ENCODE peak calls at places on chromosomes 7 and 10, in four cellular contexts. X is skeletal muscle cell, W is mammary epithelial cell, B is left ventricle myocardium inferior. T is an unnamed sample.

GRCh38 chr10:14798631-14799030 is 23.9 kb upstream of the FAM107B start:
- DNase-seq in W (no peak), B (no peak), X (no peak), T (no peak)

GRCh38 chr7:4882169-4882741 is 1.3 kb downstream of the RADIL start:
- DNase-seq in B (peak), W (no peak), X (peak), T (no peak)

GRCh38 chr10:96089116-96089515 is 41.0 kb upstream of the ZNF518A start:
- DNase-seq in B (no peak), W (no peak), X (no peak), T (no peak)

GRCh38 chr10:104273899-104274575 is 5.1 kb downstream of the GSTO2 start:
- DNase-seq in X (no peak), W (no peak), B (no peak), T (no peak)

GRCh38 chr7:73976761-73977625 is 51.0 kb upstream of the ELN start:
- DNase-seq in X (peak), B (no peak), W (no peak), T (no peak)

GRCh38 chr7:80150621-80151273 is 16.1 kb downstream of the GNAI1 start:
- DNase-seq in W (peak), X (no peak), B (no peak), T (no peak)

GRCh38 chr7:157462840-157463239 is 126.0 kb downstream of the DNAJB6 start:
- DNase-seq in B (peak), X (no peak), W (no peak), T (no peak)

GRCh38 chr10:1199897-1200721 is 143.9 kb downstream of the WDR37 start:
- DNase-seq in B (no peak), X (no peak), W (no peak), T (no peak)

GRCh38 chr7:106812027-106812643 is 52.9 kb upstream of the PIK3CG start:
- DNase-seq in W (no peak), B (peak), X (no peak), T (no peak)

GRCh38 chr10:123859651-123860045 is 32.0 kb downstream of the CPXM2 start:
- DNase-seq in W (no peak), B (no peak), X (no peak), T (no peak)

GRCh38 chr7:5234852-5235831 is 45.1 kb downstream of the WIPI2 start:
- DNase-seq in X (no peak), B (no peak), W (peak), T (no peak)

GRCh38 chr10:95519132-95519487 is 42.1 kb downstream of the SORBS1 start:
- DNase-seq in X (no peak), B (peak), W (no peak), T (no peak)

GRCh38 chr10:21083861-21084260 is 186.8 kb upstream of the NEBL start:
- DNase-seq in B (no peak), X (peak), W (peak), T (no peak)

GRCh38 chr7:91496251-91496820 is 232.1 kb downstream of the FZD1 start:
- DNase-seq in X (no peak), W (no peak), B (no peak), T (no peak)

GRCh38 chr10:1152386-1153252 is 96.4 kb downstream of the WDR37 start:
- DNase-seq in X (no peak), B (no peak), W (no peak), T (no peak)

GRCh38 chr10:44465430-44466115 is 80.7 kb upstream of the CXCL12 start:
- DNase-seq in X (no peak), W (no peak), B (no peak), T (no peak)

GRCh38 chr10:23675588-23675987 is 236.7 kb downstream of the OTUD1 start:
- DNase-seq in B (no peak), X (no peak), W (no peak), T (no peak)

GRCh38 chr7:28984631-28985030 is 26.5 kb upstream of the TRIL start:
- DNase-seq in X (peak), B (peak), W (peak), T (peak)

GRCh38 chr7:148337995-148338747 is 252.4 kb upstream of the C7orf33 start:
- DNase-seq in W (no peak), X (no peak), B (no peak), T (no peak)

GRCh38 chr10:73591935-73592699 is 975 bp upstream of the USP54 start:
- DNase-seq in X (no peak), W (peak), B (peak), T (no peak)

GRCh38 chr10:68795886-68796532 is 31.3 kb upstream of the STOX1 start:
- DNase-seq in X (no peak), W (peak), B (no peak), T (no peak)

GRCh38 chr7:1085910-1086421 is 1.9 kb upstream of the GPER1 start:
- DNase-seq in W (no peak), B (no peak), X (no peak), T (no peak)

GRCh38 chr7:1087462-1087809 is 477 bp upstream of the GPER1 start:
- DNase-seq in W (no peak), X (no peak), B (no peak), T (no peak)

GRCh38 chr7:1086588-1087461 is 1.1 kb upstream of the GPER1 start:
- DNase-seq in W (peak), X (no peak), B (peak), T (no peak)

GRCh38 chr7:1090236-1090635 is 2.3 kb downstream of the GPER1 start:
- DNase-seq in W (no peak), B (no peak), X (no peak), T (no peak)

GRCh38 chr7:1087952-1088920 is at the start of gene GPER1:
- DNase-seq in X (no peak), B (peak), W (no peak), T (no peak)
- H3K4me3 ChIP-seq in X (peak), B (peak), W (peak), T (peak)

GRCh38 chr7:155453296-155454182 is 4.4 kb upstream of the EN2 start:
- DNase-seq in X (no peak), B (no peak), W (no peak), T (no peak)
- H3K4me3 ChIP-seq in X (no peak), B (peak), W (no peak), T (no peak)

DNA sequence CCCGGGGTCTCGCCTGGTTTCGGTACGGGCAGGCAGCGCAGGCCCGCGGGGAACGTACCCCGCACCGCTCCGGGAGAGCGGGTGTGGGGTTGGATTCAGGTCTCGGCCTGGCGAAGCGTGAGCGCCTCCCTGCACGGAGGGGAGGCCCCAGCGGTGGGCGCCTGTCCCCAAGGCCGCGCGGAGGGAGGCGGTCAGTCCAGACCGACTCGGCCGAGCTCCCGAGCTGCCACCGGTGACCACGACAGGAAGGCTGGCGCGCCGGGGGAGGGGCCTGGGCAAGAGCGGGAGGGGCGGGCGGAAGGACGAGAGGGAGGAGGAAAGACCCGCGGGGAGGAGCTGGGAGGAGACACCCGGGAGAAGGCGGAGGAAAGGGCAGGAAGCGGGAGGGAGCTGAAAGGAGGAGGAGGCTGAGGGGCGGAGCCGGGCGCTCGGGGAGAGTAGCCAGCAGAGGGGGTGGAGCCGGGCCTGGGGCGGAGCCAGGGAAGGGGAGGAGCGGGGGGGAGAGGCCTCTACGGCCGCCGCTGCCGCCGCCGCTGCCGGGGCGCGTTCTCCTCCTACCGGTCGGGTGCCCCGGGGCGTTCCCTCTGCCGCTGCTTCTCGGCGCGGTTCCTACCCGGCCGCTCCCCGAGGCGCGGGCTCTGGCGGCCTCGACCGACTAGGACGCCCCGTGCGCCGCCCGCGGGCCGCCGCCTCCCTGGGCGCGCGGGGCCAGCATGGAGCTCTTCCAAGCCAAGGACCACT is at the start of gene INPP5F:
- DNase-seq in B (peak), W (peak), X (peak), T (peak)
- H3K4me3 ChIP-seq in B (peak), W (peak), X (peak), T (peak)

GRCh38 chr7:66206909-66207240 is 1.7 kb downstream of the TPST1 start:
- DNase-seq in X (no peak), W (no peak), B (no peak), T (no peak)
- H3K4me3 ChIP-seq in X (peak), W (peak), B (peak), T (peak)

DNA sequence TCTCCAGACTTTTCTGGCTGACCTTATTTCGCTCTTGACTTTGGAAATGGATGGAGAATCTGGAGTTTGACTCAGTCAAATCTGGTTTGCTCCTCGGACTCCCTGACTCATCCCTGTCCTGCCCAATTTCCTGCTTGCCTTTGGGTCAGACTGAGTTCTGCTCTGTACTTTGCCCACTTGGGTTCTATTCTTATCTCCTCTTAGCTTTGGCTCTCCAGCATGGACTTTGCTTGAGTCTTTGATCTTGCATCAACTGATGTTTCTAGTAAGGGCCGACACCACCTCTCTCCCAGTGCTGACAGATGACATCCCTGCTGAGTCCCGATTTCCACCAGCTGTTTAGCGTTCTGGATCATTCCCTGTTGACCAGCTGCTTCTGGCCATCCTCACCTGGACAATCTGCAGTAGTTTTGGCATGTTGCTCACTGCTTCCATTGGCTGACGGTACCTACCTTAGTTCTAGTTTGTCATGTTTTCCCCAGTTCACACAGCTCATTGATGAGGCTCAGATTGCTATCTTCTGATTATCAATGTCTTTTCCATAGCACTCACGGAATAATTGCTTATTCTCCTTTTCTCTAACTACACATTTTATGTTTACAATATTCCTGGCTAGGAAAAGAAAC is 335.4 kb downstream of the SUGCT start:
- DNase-seq in W (no peak), X (no peak), B (no peak), T (no peak)
- H3K4me3 ChIP-seq in W (no peak), X (no peak), B (no peak), T (peak)

GRCh38 chr7:130944997-130945396 is 211.0 kb upstream of the KLF14 start:
- DNase-seq in X (no peak), B (no peak), W (no peak), T (no peak)

GRCh38 chr7:130943981-130944380 is 210.0 kb upstream of the KLF14 start:
- DNase-seq in W (no peak), X (no peak), B (no peak), T (no peak)

GRCh38 chr7:130941322-130942210 is 207.6 kb upstream of the KLF14 start:
- DNase-seq in B (peak), X (no peak), W (peak), T (no peak)

GRCh38 chr7:130942211-130942964 is 208.4 kb upstream of the KLF14 start:
- DNase-seq in B (no peak), W (peak), X (no peak), T (no peak)

DNA sequence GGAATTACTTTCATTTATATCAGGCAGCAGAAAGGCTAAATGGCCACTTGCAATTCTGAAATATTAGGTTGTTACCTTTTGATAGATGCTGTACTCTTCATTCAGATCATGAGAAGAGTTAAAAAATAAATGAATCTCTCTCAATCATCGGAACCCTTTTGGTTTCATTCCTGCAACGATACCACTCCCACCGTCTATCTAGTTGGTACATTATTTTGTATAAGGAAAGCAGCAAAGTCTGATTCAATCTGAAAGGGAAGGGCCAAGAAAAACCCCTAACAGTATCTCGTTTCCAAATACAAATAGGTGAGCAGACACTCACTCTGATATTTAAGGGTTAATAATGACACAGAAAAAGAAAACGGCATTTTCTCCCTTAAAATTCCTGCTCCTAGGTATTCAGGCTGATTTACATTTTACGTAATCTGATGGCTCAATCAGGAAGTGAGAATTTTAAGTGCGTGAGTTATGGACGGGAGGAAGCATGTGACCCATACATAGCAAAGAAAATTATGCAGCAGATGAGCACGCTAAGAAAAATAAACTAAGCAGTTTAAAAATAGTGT is 209.4 kb upstream of the KLF14 start:
- DNase-seq in B (no peak), W (peak), X (no peak), T (peak)
- H3K4me3 ChIP-seq in B (peak), W (peak), X (no peak), T (peak)

DNA sequence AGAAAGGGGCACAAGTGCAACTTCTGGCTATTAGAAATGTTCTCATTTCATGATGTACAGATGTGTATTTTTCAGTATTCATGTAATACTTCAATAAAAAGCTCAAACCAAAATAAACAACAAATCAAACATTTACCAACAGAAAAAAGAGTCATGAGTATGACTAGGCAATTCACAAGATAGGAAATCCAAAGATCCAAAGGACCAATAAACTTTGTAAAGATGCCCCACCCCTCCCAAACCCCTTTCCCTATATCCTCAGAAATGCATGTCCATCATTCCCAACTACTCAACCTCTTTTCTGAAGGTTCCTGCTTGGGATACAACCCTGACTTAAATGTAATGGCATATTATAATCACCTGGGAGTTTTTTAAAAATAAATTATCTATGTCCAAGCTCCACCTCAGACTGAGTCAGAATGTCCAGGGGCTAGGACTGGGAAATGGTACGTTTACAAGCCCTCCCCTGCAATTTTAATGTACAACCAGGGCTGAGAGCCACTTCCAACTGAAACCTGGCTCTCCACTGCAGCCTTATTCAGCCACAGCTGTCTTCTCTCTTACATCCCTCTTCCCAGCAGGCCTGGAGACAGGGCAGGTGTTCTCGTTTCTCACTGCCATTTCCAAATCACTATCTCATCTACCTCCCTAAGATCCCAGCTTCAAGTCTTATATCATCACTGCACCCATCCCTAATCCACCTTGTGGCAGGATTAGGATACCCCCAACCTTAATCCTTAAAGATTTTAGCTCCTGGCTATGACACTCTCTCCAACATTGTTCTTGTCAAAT is 36.5 kb downstream of the COA1 start:
- DNase-seq in B (no peak), X (no peak), W (peak), T (no peak)
- H3K4me3 ChIP-seq in B (no peak), X (no peak), W (no peak), T (no peak)

DNA sequence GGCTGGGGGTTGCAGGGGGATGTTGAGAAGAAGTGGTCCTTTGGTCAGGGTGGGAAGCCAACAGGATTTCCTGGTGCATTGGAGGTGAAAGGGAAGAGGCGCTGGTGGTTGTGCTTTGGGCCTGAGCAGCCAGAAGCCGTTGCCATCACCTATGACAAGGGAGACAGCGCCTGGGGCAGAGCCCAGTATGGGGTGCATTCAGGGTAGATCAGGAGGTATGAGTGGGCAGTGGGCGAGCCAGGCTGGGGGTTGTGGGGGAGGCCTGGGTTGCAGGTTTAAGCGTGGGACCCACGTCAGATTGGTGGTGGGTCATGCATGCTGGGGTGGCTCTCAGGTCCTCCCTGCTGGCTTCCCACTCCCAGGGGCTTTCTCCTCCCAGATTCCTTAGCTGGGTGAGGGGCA is 6.3 kb upstream of the PILRB start:
- DNase-seq in X (no peak), W (no peak), B (no peak), T (no peak)
- H3K4me3 ChIP-seq in X (no peak), W (no peak), B (no peak), T (no peak)